ENCODE peak calls at places on chromosomes 2 and 18, in six cellular contexts. S is fibroblast of lung, B is GM12865, P is kidney, Y is neural progenitor cell, A is WERI-Rb-1. G is an unnamed sample.

GRCh38 chr2:240432820-240433801 is 2.4 kb upstream of the GPC1 start:
- DNase-seq in P (peak), B (no peak), Y (no peak), A (peak), S (no peak), G (no peak)

GRCh38 chr18:59950215-59950944 is 50.6 kb downstream of the PMAIP1 start:
- DNase-seq in A (no peak), S (peak), Y (no peak), P (no peak), B (peak), G (no peak)

GRCh38 chr18:41096504-41096903 is 858.5 kb upstream of the PIK3C3 start:
- DNase-seq in S (peak), P (no peak), A (peak), B (no peak), Y (peak), G (no peak)

GRCh38 chr18:46378864-46379207 is 274.7 kb downstream of the HAUS1 start:
- DNase-seq in B (no peak), S (no peak), A (no peak), Y (no peak), P (peak), G (no peak)

GRCh38 chr2:6627316-6627715 is 238.4 kb downstream of the CMPK2 start:
- DNase-seq in P (no peak), S (no peak), B (no peak), Y (no peak), A (no peak), G (no peak)

GRCh38 chr2:143460382-143460781 is 331.2 kb downstream of the ARHGAP15 start:
- DNase-seq in B (no peak), P (no peak), A (no peak), S (no peak), Y (no peak), G (no peak)

GRCh38 chr2:220175967-220176366 is 548.5 kb downstream of the SLC4A3 start:
- DNase-seq in S (peak), Y (no peak), A (no peak), B (no peak), P (no peak), G (no peak)

GRCh38 chr18:7608798-7609197 is 41.7 kb downstream of the PTPRM start:
- DNase-seq in B (no peak), A (no peak), Y (no peak), S (peak), P (no peak), G (no peak)

GRCh38 chr2:134371041-134371440 is 117.2 kb downstream of the MGAT5 start:
- DNase-seq in P (no peak), Y (no peak), A (no peak), S (no peak), B (no peak), G (peak)

GRCh38 chr18:61669320-61669719 is 223.5 kb downstream of the RNF152 start:
- DNase-seq in Y (no peak), B (no peak), A (no peak), P (no peak), S (peak), G (no peak)

GRCh38 chr2:196696423-196697073 is 57.0 kb downstream of the CCDC150 start:
- DNase-seq in Y (no peak), S (peak), A (no peak), P (no peak), B (no peak), G (peak)

GRCh38 chr2:73110622-73111299 is 2.0 kb downstream of the RAB11FIP5 start:
- DNase-seq in Y (no peak), B (no peak), A (no peak), P (no peak), S (peak), G (peak)

GRCh38 chr2:230985519-230986231 is 10.2 kb upstream of the SPATA3 start:
- DNase-seq in P (no peak), A (no peak), S (no peak), Y (no peak), B (peak), G (no peak)

GRCh38 chr2:960064-960736 is 9.6 kb downstream of the SNTG2 start:
- DNase-seq in A (no peak), B (no peak), P (no peak), S (no peak), Y (no peak), G (no peak)

GRCh38 chr2:55518846-55519167 is 711 bp upstream of the CFAP36 start:
- DNase-seq in A (no peak), B (peak), P (no peak), S (no peak), Y (peak), G (no peak)

GRCh38 chr2:12721571-12722444 is 5.1 kb downstream of the TRIB2 start:
- DNase-seq in Y (peak), S (peak), B (peak), A (peak), P (peak), G (peak)

GRCh38 chr2:12804141-12804857 is 87.6 kb downstream of the TRIB2 start:
- DNase-seq in P (no peak), Y (no peak), A (no peak), S (no peak), B (no peak), G (no peak)

GRCh38 chr2:23460228-23460627 is 75.2 kb downstream of the KLHL29 start:
- DNase-seq in A (no peak), Y (no peak), B (peak), S (peak), P (no peak), G (no peak)

GRCh38 chr2:129709030-129709955 is 270.2 kb upstream of the RAB6C start:
- DNase-seq in A (no peak), Y (no peak), B (no peak), P (no peak), S (no peak), G (no peak)

GRCh38 chr2:86790828-86791561 is at the start of gene CD8A:
- DNase-seq in Y (peak), P (no peak), A (no peak), S (no peak), B (no peak), G (no peak)

GRCh38 chr2:112577756-112578155 is 6.7 kb upstream of the CHCHD5 start:
- DNase-seq in A (no peak), S (peak), B (no peak), P (no peak), Y (peak), G (no peak)

GRCh38 chr2:120919771-120920437 is 184.2 kb downstream of the GLI2 start:
- DNase-seq in A (no peak), S (peak), B (no peak), P (peak), Y (no peak), G (peak)

GRCh38 chr2:127083819-127084503 is 23.0 kb downstream of the BIN1 start:
- DNase-seq in P (peak), B (no peak), S (peak), Y (no peak), A (no peak), G (peak)

GRCh38 chr2:116809074-116809473 is 1005.4 kb upstream of the DDX18 start:
- DNase-seq in Y (no peak), S (no peak), A (no peak), P (no peak), B (no peak), G (no peak)

GRCh38 chr2:27075219-27075871 is 3.1 kb upstream of the EMILIN1 start:
- DNase-seq in P (no peak), Y (no peak), S (no peak), B (peak), A (no peak), G (no peak)

GRCh38 chr2:47898089-47898731 is 8.1 kb downstream of the FBXO11 start:
- DNase-seq in A (no peak), B (peak), P (no peak), Y (no peak), S (no peak), G (no peak)

GRCh38 chr18:51051105-51051712 is 21.2 kb downstream of the SMAD4 start:
- DNase-seq in B (peak), A (no peak), S (peak), Y (peak), P (no peak), G (no peak)

GRCh38 chr2:149330127-149331022 is at the start of gene LYPD6:
- DNase-seq in Y (peak), B (peak), S (peak), A (peak), P (peak), G (peak)

GRCh38 chr18:31643003-31643402 is 41.4 kb downstream of the B4GALT6 start:
- DNase-seq in B (no peak), S (peak), Y (no peak), A (no peak), P (no peak), G (no peak)

GRCh38 chr2:140565756-140566155 is 1565.1 kb downstream of the LRP1B start:
- DNase-seq in S (no peak), B (no peak), Y (no peak), P (no peak), A (no peak), G (no peak)

GRCh38 chr2:175011505-175011904 is 6.3 kb upstream of the CHN1 start:
- DNase-seq in A (no peak), Y (no peak), P (no peak), B (no peak), S (no peak), G (no peak)

GRCh38 chr2:119490653-119491195 is 33.6 kb downstream of the SCTR start:
- DNase-seq in S (peak), Y (no peak), A (no peak), P (no peak), B (no peak), G (no peak)

GRCh38 chr2:68237404-68237803 is 14.9 kb downstream of the PPP3R1 start:
- DNase-seq in Y (no peak), B (no peak), A (no peak), S (peak), P (no peak), G (no peak)

GRCh38 chr2:101467306-101467705 is 7.6 kb downstream of the RFX8 start:
- DNase-seq in Y (peak), S (peak), P (no peak), B (no peak), A (no peak), G (no peak)

GRCh38 chr2:27118525-27119329 is at the start of gene CGREF1:
- DNase-seq in Y (peak), A (peak), P (no peak), S (no peak), B (peak), G (peak)

GRCh38 chr2:98508690-98509054 is 64.0 kb downstream of the INPP4A start:
- DNase-seq in B (no peak), Y (no peak), S (peak), A (no peak), P (peak), G (no peak)

GRCh38 chr18:43780782-43781340 is 503.6 kb upstream of the SYT4 start:
- DNase-seq in P (no peak), S (peak), Y (no peak), B (no peak), A (no peak), G (no peak)

GRCh38 chr2:28300489-28300888 is 92.2 kb upstream of the FOSL2 start:
- DNase-seq in Y (no peak), B (no peak), S (peak), P (no peak), A (no peak), G (no peak)
- H3K4me3 ChIP-seq in Y (no peak), B (no peak), S (peak), P (no peak), A (no peak), G (peak)

DNA sequence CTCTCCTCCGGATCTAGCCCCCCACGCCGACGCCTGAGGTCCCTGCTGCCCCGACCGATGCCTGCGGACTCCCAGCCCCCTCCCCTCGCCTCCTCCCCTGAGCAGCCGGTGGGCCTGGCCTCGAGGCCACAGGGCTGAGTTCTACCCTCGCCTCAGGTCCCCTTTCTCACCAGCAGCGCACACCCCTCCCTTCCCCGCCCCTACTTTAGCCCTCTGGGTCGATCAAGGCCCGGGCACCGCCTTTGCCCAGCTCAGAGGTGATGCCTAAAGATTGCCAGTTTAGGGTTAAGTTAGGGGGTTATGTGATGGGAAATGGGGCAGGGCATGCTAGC is 5.7 kb upstream of the SIX3 start:
- DNase-seq in A (peak), S (no peak), P (no peak), Y (no peak), B (no peak), G (no peak)
- H3K4me3 ChIP-seq in A (peak), S (no peak), P (no peak), Y (peak), B (no peak), G (no peak)

GRCh38 chr2:218895758-218896500 is 15.3 kb downstream of the WNT10A start:
- DNase-seq in A (no peak), S (no peak), P (peak), Y (no peak), B (no peak), G (no peak)
- H3K4me3 ChIP-seq in A (no peak), S (no peak), P (no peak), Y (no peak), B (peak), G (no peak)

GRCh38 chr2:16429002-16429401 is 236.6 kb downstream of the CYRIA start:
- DNase-seq in P (no peak), B (no peak), A (no peak), S (no peak), Y (no peak), G (no peak)
- H3K4me3 ChIP-seq in P (no peak), B (no peak), A (no peak), S (no peak), Y (no peak), G (no peak)

GRCh38 chr18:39799010-39799409 is 2156.0 kb upstream of the PIK3C3 start:
- DNase-seq in A (no peak), S (no peak), Y (no peak), B (no peak), P (no peak), G (peak)
- H3K4me3 ChIP-seq in A (no peak), S (peak), Y (peak), B (no peak), P (no peak), G (peak)

DNA sequence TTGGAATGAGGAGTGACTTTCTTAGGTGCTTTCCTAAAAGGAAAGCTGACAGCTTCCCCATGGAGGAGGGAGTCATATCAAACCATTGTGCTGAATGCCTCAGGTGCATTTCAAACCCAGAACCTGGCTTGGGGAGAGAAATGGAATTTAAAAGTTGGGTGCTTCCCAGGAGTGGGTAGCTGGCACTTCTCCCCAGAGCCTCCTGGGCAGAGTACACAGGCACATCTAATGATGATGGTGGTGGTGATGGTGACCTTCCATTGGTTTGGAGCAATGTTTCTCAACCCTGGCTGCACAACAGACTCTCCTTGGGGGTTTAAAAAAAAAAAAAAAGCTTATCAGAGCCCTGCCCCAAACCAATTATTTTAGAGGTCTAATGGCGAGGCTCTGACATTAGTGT is 8.3 kb downstream of the FOSL2 start:
- DNase-seq in P (no peak), Y (no peak), B (no peak), A (no peak), S (no peak), G (no peak)
- H3K4me3 ChIP-seq in P (no peak), Y (no peak), B (no peak), A (no peak), S (no peak), G (no peak)

GRCh38 chr2:108637304-108637669 is 82.0 kb upstream of the RANBP2 start:
- DNase-seq in B (peak), A (no peak), P (no peak), Y (no peak), S (peak), G (no peak)
- H3K4me3 ChIP-seq in B (no peak), A (no peak), P (no peak), Y (no peak), S (no peak), G (no peak)

DNA sequence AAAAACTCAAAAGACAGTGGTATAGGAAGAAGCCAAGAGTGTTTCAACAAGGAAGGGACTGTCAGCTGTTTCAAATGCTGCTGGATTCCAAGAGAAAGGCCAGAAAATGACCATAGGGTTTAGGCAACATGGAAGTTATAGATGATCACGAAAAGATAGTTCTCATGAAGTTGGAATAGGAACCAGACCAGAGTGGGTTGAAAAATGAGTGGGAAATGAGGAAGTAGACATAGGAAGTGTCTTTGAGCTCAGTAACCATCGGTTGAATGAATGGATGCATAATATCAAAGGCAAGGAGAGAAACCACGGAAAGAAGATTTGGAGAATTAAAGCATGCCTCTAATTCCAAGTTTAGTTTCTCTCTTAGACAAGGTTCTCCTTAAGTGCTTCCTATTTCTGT is 1.3 kb downstream of the NCAPH start:
- DNase-seq in A (no peak), B (no peak), S (no peak), Y (no peak), P (no peak), G (no peak)
- H3K4me3 ChIP-seq in A (peak), B (peak), S (no peak), Y (peak), P (no peak), G (peak)

GRCh38 chr2:235107640-235107951 is 155.8 kb downstream of the SH3BP4 start:
- DNase-seq in P (no peak), B (no peak), S (no peak), Y (no peak), A (no peak), G (no peak)

GRCh38 chr2:235106874-235107639 is 155.2 kb downstream of the SH3BP4 start:
- DNase-seq in Y (peak), A (peak), B (peak), P (no peak), S (peak), G (peak)

GRCh38 chr2:235102987-235103386 is 151.2 kb downstream of the SH3BP4 start:
- DNase-seq in P (no peak), S (no peak), Y (no peak), A (no peak), B (no peak), G (no peak)

GRCh38 chr2:235105821-235106359 is 154.1 kb downstream of the SH3BP4 start:
- DNase-seq in S (peak), B (no peak), A (no peak), P (no peak), Y (no peak), G (no peak)
- H3K4me3 ChIP-seq in S (no peak), B (no peak), A (no peak), P (no peak), Y (no peak), G (no peak)

G was measured in MG63.